ENCODE peak calls at places on chromosomes 3 and 15, in six cellular contexts. E, M, G, H, V and Y are unnamed samples. For H3K9me3 and H3K27me3, the result is how much of the 10 kb centered on the place peaks cover.

GRCh38 chr15:95162967-95163531 is 931.7 kb downstream of the MCTP2 start:
- DNase-seq in E (no peak), M (no peak), G (no peak), H (no peak), V (peak), Y (no peak)

GRCh38 chr3:119173325-119173724 is at the start of gene UPK1B:
- DNase-seq in E (no peak), M (no peak), G (no peak), H (no peak), V (no peak), Y (no peak)

GRCh38 chr3:65811050-65811766 is 227.5 kb downstream of the MAGI1 start:
- DNase-seq in E (no peak), M (no peak), G (no peak), H (no peak), V (peak), Y (no peak)

GRCh38 chr3:153026026-153026425 is 136.0 kb upstream of the RAP2B start:
- DNase-seq in E (peak), M (no peak), G (no peak), H (no peak), V (peak), Y (no peak)

GRCh38 chr3:11774296-11774877 is 72.3 kb downstream of the TAMM41 start:
- DNase-seq in E (peak), M (no peak), G (no peak), H (peak), V (peak), Y (no peak)

GRCh38 chr3:129305592-129306091 is 27.0 kb downstream of the HMCES start:
- DNase-seq in E (no peak), M (no peak), G (no peak), H (peak), V (peak), Y (peak)

GRCh38 chr3:65785065-65785645 is 253.6 kb downstream of the MAGI1 start:
- DNase-seq in E (peak), M (no peak), G (no peak), H (no peak), V (peak), Y (no peak)

GRCh38 chr3:178318957-178319528 is 217.2 kb upstream of the KCNMB2 start:
- DNase-seq in E (no peak), M (no peak), G (no peak), H (no peak), V (no peak), Y (no peak)

GRCh38 chr3:79297242-79297641 is 470.6 kb downstream of the ROBO1 start:
- DNase-seq in E (no peak), M (no peak), G (no peak), H (no peak), V (peak), Y (no peak)

GRCh38 chr15:85618956-85619491 is 175.7 kb downstream of the KLHL25 start:
- DNase-seq in E (no peak), M (no peak), G (no peak), H (no peak), V (peak), Y (no peak)

GRCh38 chr3:42705039-42705767 is 2.6 kb upstream of the HHATL start:
- DNase-seq in E (no peak), M (no peak), G (no peak), H (no peak), V (no peak), Y (peak)

GRCh38 chr15:85491663-85492062 is 111.3 kb downstream of the AKAP13 start:
- DNase-seq in E (no peak), M (no peak), G (no peak), H (no peak), V (no peak), Y (no peak)

GRCh38 chr15:98071786-98072185 is 111.3 kb downstream of the ARRDC4 start:
- DNase-seq in E (no peak), M (no peak), G (no peak), H (no peak), V (no peak), Y (no peak)

GRCh38 chr3:135918600-135918999 is 46.9 kb upstream of the PPP2R3A start:
- DNase-seq in E (peak), M (no peak), G (no peak), H (no peak), V (peak), Y (no peak)

GRCh38 chr3:186821429-186822367 is 15.4 kb upstream of the RFC4 start:
- DNase-seq in E (peak), M (no peak), G (no peak), H (no peak), V (peak), Y (no peak)

GRCh38 chr15:68152342-68152741 is 52.8 kb downstream of the CALML4 start:
- DNase-seq in E (no peak), M (no peak), G (no peak), H (no peak), V (no peak), Y (no peak)

GRCh38 chr15:60972301-60972700 is 256.8 kb downstream of the RORA start:
- DNase-seq in E (no peak), M (no peak), G (no peak), H (no peak), V (peak), Y (no peak)

GRCh38 chr3:177057768-177058167 is 139.5 kb downstream of the TBL1XR1 start:
- DNase-seq in E (no peak), M (peak), G (no peak), H (no peak), V (no peak), Y (no peak)

GRCh38 chr3:2898591-2899353 is 211.4 kb downstream of the IL5RA start:
- DNase-seq in E (no peak), M (no peak), G (no peak), H (no peak), V (no peak), Y (no peak)

GRCh38 chr15:78016860-78017259 is 60.7 kb downstream of the TBC1D2B start:
- DNase-seq in E (no peak), M (no peak), G (no peak), H (peak), V (no peak), Y (no peak)

GRCh38 chr3:150747909-150748568 is 14.9 kb downstream of the SIAH2 start:
- DNase-seq in E (no peak), M (no peak), G (no peak), H (no peak), V (no peak), Y (no peak)

GRCh38 chr3:134371542-134372324 is 2.5 kb downstream of the AMOTL2 start:
- DNase-seq in E (no peak), M (no peak), G (no peak), H (no peak), V (no peak), Y (no peak)

GRCh38 chr3:81214626-81215025 is 546.8 kb downstream of the GBE1 start:
- DNase-seq in E (no peak), M (no peak), G (no peak), H (no peak), V (peak), Y (no peak)

GRCh38 chr3:49501258-49501609 is 31.2 kb downstream of the DAG1 start:
- DNase-seq in E (no peak), M (no peak), G (no peak), H (no peak), V (no peak), Y (no peak)

GRCh38 chr3:138395865-138396751 is 38.3 kb upstream of the ESYT3 start:
- DNase-seq in E (no peak), M (no peak), G (no peak), H (no peak), V (no peak), Y (no peak)

GRCh38 chr15:67433495-67434099 is 87.3 kb upstream of the C15orf61 start:
- DNase-seq in E (peak), M (no peak), G (no peak), H (peak), V (peak), Y (no peak)

GRCh38 chr15:93997071-93997658 is 234.2 kb upstream of the MCTP2 start:
- DNase-seq in E (peak), M (no peak), G (no peak), H (no peak), V (peak), Y (no peak)

GRCh38 chr15:63023351-63023945 is 19.1 kb upstream of the TPM1 start:
- DNase-seq in E (no peak), M (no peak), G (no peak), H (no peak), V (peak), Y (no peak)

GRCh38 chr3:72590732-72591192 is 257.5 kb downstream of the SHQ1 start:
- DNase-seq in E (no peak), M (no peak), G (no peak), H (no peak), V (no peak), Y (no peak)

GRCh38 chr15:101489236-101489632 is 273 bp downstream of the PCSK6 start:
- DNase-seq in E (peak), M (no peak), G (no peak), H (peak), V (no peak), Y (peak)

GRCh38 chr3:152593242-152593641 is 241.7 kb upstream of the P2RY1 start:
- DNase-seq in E (no peak), M (no peak), G (no peak), H (no peak), V (no peak), Y (no peak)

GRCh38 chr3:195171093-195171873 is 99.7 kb downstream of the XXYLT1 start:
- DNase-seq in E (no peak), M (no peak), G (no peak), H (no peak), V (no peak), Y (no peak)

GRCh38 chr3:179068779-179069530 is 2.7 kb downstream of the ZMAT3 start:
- DNase-seq in E (no peak), M (no peak), G (no peak), H (no peak), V (peak), Y (no peak)

GRCh38 chr3:134708025-134708597 is 57.3 kb upstream of the KY start:
- DNase-seq in E (no peak), M (no peak), G (no peak), H (no peak), V (no peak), Y (no peak)

GRCh38 chr3:126004692-126005091 is 35.7 kb downstream of the ROPN1B start:
- DNase-seq in E (no peak), M (no peak), G (no peak), H (no peak), V (no peak), Y (no peak)

GRCh38 chr15:83956887-83957286 is 278.7 kb upstream of the GOLGA6L4 start:
- DNase-seq in E (no peak), M (no peak), G (no peak), H (no peak), V (no peak), Y (no peak)

GRCh38 chr15:94070341-94071275 is 160.8 kb upstream of the MCTP2 start:
- DNase-seq in E (no peak), M (no peak), G (no peak), H (peak), V (peak), Y (peak)

GRCh38 chr3:179971280-179971679 is 65.5 kb downstream of the PEX5L start:
- DNase-seq in E (no peak), M (no peak), G (no peak), H (no peak), V (no peak), Y (no peak)

GRCh38 chr3:178699810-178700209 is 163.6 kb downstream of the KCNMB2 start:
- DNase-seq in E (no peak), M (no peak), G (no peak), H (no peak), V (peak), Y (no peak)

GRCh38 chr15:77759896-77760592 is 127.3 kb upstream of the LINGO1 start:
- DNase-seq in E (peak), M (no peak), G (no peak), H (no peak), V (no peak), Y (no peak)

GRCh38 chr3:165669502-165669901 is 167.7 kb downstream of the BCHE start:
- DNase-seq in E (no peak), M (no peak), G (no peak), H (no peak), V (peak), Y (no peak)
- H3K27ac ChIP-seq in E (no peak), M (no peak), G (no peak), H (no peak), V (no peak), Y (no peak)

DNA sequence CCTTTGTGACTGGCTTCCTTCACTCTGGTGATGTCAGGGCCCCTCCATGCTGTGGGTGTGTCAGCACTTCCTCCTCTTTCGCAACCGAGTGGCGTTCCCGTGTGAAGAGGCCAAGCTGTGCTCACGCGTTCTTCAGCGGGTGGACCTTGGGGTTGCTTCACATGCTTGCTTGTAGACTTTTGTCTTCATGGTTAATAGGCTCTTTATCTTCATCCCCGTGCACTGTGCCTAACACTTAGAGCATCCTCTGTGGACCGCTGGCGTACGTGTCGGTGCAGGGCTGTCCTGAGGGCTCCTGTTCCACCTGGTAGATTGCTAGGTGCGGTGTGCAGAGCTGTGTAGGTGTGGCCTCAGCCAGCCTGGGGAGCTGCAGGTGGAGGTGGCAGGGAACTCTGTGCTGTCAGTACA is 182.3 kb downstream of the OR4M2 start:
- DNase-seq in E (no peak), M (no peak), G (no peak), H (no peak), V (no peak), Y (peak)
- H3K9me3 ChIP-seq in E (half or more), M (under half), G (under half), H (under half), V (under half), Y (under half)

GRCh38 chr15:28026221-28026620 is 72.9 kb downstream of the OCA2 start:
- DNase-seq in E (no peak), M (no peak), G (no peak), H (no peak), V (no peak), Y (no peak)

GRCh38 chr15:28026764-28027713 is 72.1 kb downstream of the OCA2 start:
- DNase-seq in E (no peak), M (no peak), G (no peak), H (no peak), V (no peak), Y (no peak)

GRCh38 chr15:28024889-28025250 is 74.2 kb downstream of the OCA2 start:
- DNase-seq in E (no peak), M (no peak), G (no peak), H (no peak), V (no peak), Y (no peak)

GRCh38 chr15:28025413-28025812 is 73.7 kb downstream of the OCA2 start:
- DNase-seq in E (no peak), M (no peak), G (no peak), H (no peak), V (no peak), Y (no peak)

GRCh38 chr15:28027714-28028076 is 71.4 kb downstream of the OCA2 start:
- DNase-seq in E (no peak), M (no peak), G (no peak), H (no peak), V (no peak), Y (no peak)
- H3K27me3 ChIP-seq in E (under half), M (under half), G (under half), H (under half), V (under half), Y (under half)

GRCh38 chr3:45223889-45224730 is 2.0 kb downstream of the TMEM158 start:
- DNase-seq in E (no peak), M (no peak), G (no peak), H (no peak), V (peak), Y (no peak)

GRCh38 chr3:45225465-45226205 is 452 bp downstream of the TMEM158 start:
- DNase-seq in E (no peak), M (no peak), G (no peak), H (peak), V (no peak), Y (peak)

GRCh38 chr3:45226206-45226915 is at the start of gene TMEM158:
- DNase-seq in E (no peak), M (peak), G (peak), H (peak), V (peak), Y (peak)

GRCh38 chr3:45227131-45227819 is 1.2 kb upstream of the TMEM158 start:
- DNase-seq in E (no peak), M (no peak), G (no peak), H (no peak), V (no peak), Y (no peak)

DNA sequence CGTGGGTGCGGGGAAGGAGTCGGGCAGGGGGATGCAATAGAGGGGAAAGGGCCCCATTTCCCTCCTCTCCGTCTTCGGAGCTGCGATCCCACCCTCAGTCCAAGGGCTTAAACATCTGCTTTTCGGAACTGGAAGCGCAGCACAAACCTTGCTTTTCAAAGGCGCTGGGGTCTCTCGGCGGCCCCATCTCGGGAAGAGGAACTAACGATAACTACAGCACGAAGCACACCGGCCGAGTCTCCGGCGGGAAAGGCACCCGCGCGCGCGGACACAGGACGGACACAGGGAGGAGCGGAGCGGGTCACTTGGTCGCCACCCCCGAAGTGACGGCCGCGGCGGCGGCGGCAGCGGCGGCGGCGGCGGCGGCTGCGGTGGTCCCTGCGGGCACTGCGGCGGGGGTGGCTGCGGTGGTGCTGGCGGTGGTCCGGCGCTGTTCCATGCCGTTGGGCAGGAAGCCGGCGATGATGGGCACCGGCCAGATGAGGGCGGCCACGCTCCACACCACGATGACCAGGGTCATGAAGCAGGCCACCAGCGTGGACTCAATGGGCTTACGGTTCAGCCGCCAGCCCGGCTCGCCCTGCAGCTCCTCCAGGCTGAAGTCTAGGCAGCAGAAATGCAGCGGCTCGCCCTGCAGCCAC is 1.1 kb downstream of the TMEM158 start:
- DNase-seq in E (no peak), M (no peak), G (no peak), H (peak), V (peak), Y (peak)
- H3K27ac ChIP-seq in E (peak), M (no peak), G (no peak), H (no peak), V (peak), Y (no peak)

GRCh38 chr15:79916424-79916823 is 19.6 kb upstream of the MTHFS start:
- DNase-seq in E (no peak), M (no peak), G (no peak), H (no peak), V (peak), Y (no peak)

GRCh38 chr15:79919090-79919748 is 22.4 kb upstream of the MTHFS start:
- DNase-seq in E (no peak), M (no peak), G (no peak), H (no peak), V (no peak), Y (no peak)

GRCh38 chr15:79919749-79920511 is 23.1 kb upstream of the MTHFS start:
- DNase-seq in E (no peak), M (no peak), G (no peak), H (no peak), V (no peak), Y (no peak)

GRCh38 chr15:79914728-79915127 is 17.9 kb upstream of the MTHFS start:
- DNase-seq in E (no peak), M (no peak), G (no peak), H (no peak), V (no peak), Y (no peak)

GRCh38 chr15:79918278-79918677 is 21.5 kb upstream of the MTHFS start:
- DNase-seq in E (no peak), M (no peak), G (no peak), H (no peak), V (no peak), Y (peak)
- H3K9me3 ChIP-seq in E (under half), M (under half), G (under half), H (under half), V (under half), Y (half or more)

GRCh38 chr15:74956648-74957300 is at the start of gene RPP25:
- DNase-seq in E (peak), M (peak), G (peak), H (peak), V (peak), Y (peak)
- H3K27me3 ChIP-seq in E (under half), M (under half), G (under half), H (under half), V (under half), Y (under half)

GRCh38 chr3:46491089-46492070 is 6.4 kb upstream of the RTP3 start:
- DNase-seq in E (no peak), M (no peak), G (no peak), H (peak), V (no peak), Y (no peak)

GRCh38 chr3:46488735-46489361 is 8.9 kb upstream of the RTP3 start:
- DNase-seq in E (peak), M (peak), G (peak), H (peak), V (peak), Y (peak)

GRCh38 chr3:46489875-46490274 is 7.9 kb upstream of the RTP3 start:
- DNase-seq in E (no peak), M (no peak), G (no peak), H (no peak), V (peak), Y (no peak)

GRCh38 chr3:46490338-46491084 is 7.3 kb upstream of the RTP3 start:
- DNase-seq in E (no peak), M (no peak), G (no peak), H (no peak), V (peak), Y (no peak)

GRCh38 chr3:46489406-46489805 is 8.4 kb upstream of the RTP3 start:
- DNase-seq in E (no peak), M (no peak), G (no peak), H (no peak), V (no peak), Y (no peak)
- H3K27ac ChIP-seq in E (no peak), M (no peak), G (no peak), H (no peak), V (no peak), Y (no peak)